ENCODE peak calls at places on chromosomes 12 and 14, in nine cellular contexts. W is CD4-positive, alpha-beta memory T cell; E is endothelial cell of umbilical vein; T is SK-N-SH; Y is heart right ventricle; R is neural progenitor cell; P is H1; V is thoracic aorta; B is psoas muscle. L is an unnamed sample.

GRCh38 chr12:101066489-101066888 is 143.5 kb downstream of the SLC5A8 start:
- DNase-seq in W (no peak), E (no peak), T (no peak), Y (no peak), R (no peak), P (no peak), V (no peak), B (no peak), L (no peak)

GRCh38 chr14:40004871-40005503 is 572.8 kb upstream of the FBXO33 start:
- DNase-seq in W (no peak), E (no peak), T (no peak), Y (no peak), R (no peak), P (no peak), V (no peak), B (no peak), L (no peak)

GRCh38 chr14:65560340-65561027 is 148.0 kb downstream of the FUT8 start:
- DNase-seq in W (no peak), E (no peak), T (no peak), Y (no peak), R (no peak), P (no peak), V (no peak), B (no peak), L (no peak)

GRCh38 chr14:71266994-71267636 is 359.9 kb downstream of the PCNX1 start:
- DNase-seq in W (no peak), E (peak; percentile 6), T (no peak), Y (no peak), R (no peak), P (no peak), V (no peak), B (no peak), L (no peak)

GRCh38 chr14:64095620-64096019 is 198.6 kb downstream of the ESR2 start:
- DNase-seq in W (no peak), E (no peak), T (no peak), Y (no peak), R (no peak), P (no peak), V (no peak), B (no peak), L (no peak)

GRCh38 chr14:56686416-56686815 is 106.8 kb downstream of the TMEM260 start:
- DNase-seq in W (no peak), E (no peak), T (no peak), Y (peak; percentile 29), R (peak; percentile 73), P (peak; percentile 31), V (no peak), B (no peak), L (no peak)

GRCh38 chr14:30751646-30752416 is 122.5 kb upstream of the COCH start:
- DNase-seq in W (no peak), E (no peak), T (peak; percentile 23), Y (no peak), R (no peak), P (no peak), V (no peak), B (no peak), L (no peak)

GRCh38 chr14:105466491-105467248 is 8.0 kb upstream of the CRIP2 start:
- DNase-seq in W (no peak), E (no peak), T (no peak), Y (peak; percentile 74), R (no peak), P (no peak), V (no peak), B (no peak), L (no peak)

GRCh38 chr14:36498938-36499337 is 21.1 kb downstream of the NKX2-1 start:
- DNase-seq in W (no peak), E (no peak), T (no peak), Y (no peak), R (no peak), P (no peak), V (no peak), B (no peak), L (no peak)

GRCh38 chr14:63867926-63868921 is 15.4 kb downstream of the SYNE2 start:
- DNase-seq in W (peak; percentile 54), E (peak; percentile 55), T (no peak), Y (no peak), R (no peak), P (no peak), V (no peak), B (no peak), L (no peak)

GRCh38 chr12:39348941-39349626 is 93.8 kb downstream of the KIF21A start:
- DNase-seq in W (no peak), E (no peak), T (no peak), Y (no peak), R (no peak), P (no peak), V (no peak), B (no peak), L (no peak)
- H3K27ac ChIP-seq in W (no peak overlapping the region), E (no peak overlapping the region), T (no peak overlapping the region), Y (no peak overlapping the region), R (no peak overlapping the region), P (no peak overlapping the region), V (no peak overlapping the region), B (no peak overlapping the region), L (no peak overlapping the region)

GRCh38 chr12:38887770-38888169 is 17.6 kb downstream of the CPNE8 start:
- DNase-seq in W (no peak), E (no peak), T (no peak), Y (no peak), R (no peak), P (no peak), V (no peak), B (no peak), L (no peak)

GRCh38 chr12:38892976-38893375 is 12.4 kb downstream of the CPNE8 start:
- DNase-seq in W (no peak), E (no peak), T (no peak), Y (no peak), R (no peak), P (no peak), V (no peak), B (no peak), L (no peak)

GRCh38 chr12:38889297-38889815 is 16.0 kb downstream of the CPNE8 start:
- DNase-seq in W (no peak), E (no peak), T (no peak), Y (no peak), R (no peak), P (no peak), V (no peak), B (no peak), L (no peak)

GRCh38 chr12:38892090-38892786 is 13.2 kb downstream of the CPNE8 start:
- DNase-seq in W (no peak), E (no peak), T (no peak), Y (no peak), R (no peak), P (no peak), V (no peak), B (no peak), L (no peak)

GRCh38 chr12:38890102-38890501 is 15.3 kb downstream of the CPNE8 start:
- DNase-seq in W (no peak), E (peak; percentile 39), T (peak; percentile 7), Y (no peak), R (no peak), P (no peak), V (no peak), B (no peak), L (no peak)
- H3K4me3 ChIP-seq in W (no peak overlapping the region), E (no peak overlapping the region), T (no peak overlapping the region), Y (no peak overlapping the region), R (no peak overlapping the region), P (no peak overlapping the region), V (no peak overlapping the region), B (no peak overlapping the region), L (no peak overlapping the region)

GRCh38 chr14:101328412-101329149 is 232.7 kb upstream of the DIO3 start:
- DNase-seq in W (no peak), E (no peak), T (no peak), Y (no peak), R (no peak), P (no peak), V (no peak), B (no peak), L (no peak)
- H3K27ac ChIP-seq in W (no peak overlapping the region), E (no peak overlapping the region), T (no peak overlapping the region), Y (no peak overlapping the region), R (no peak overlapping the region), P (no peak overlapping the region), V (no peak overlapping the region), B (no peak overlapping the region), L (no peak overlapping the region)

GRCh38 chr12:103965255-103965589 is 450 bp upstream of the TDG start:
- DNase-seq in W (no peak), E (no peak), T (no peak), Y (no peak), R (no peak), P (no peak), V (no peak), B (no peak), L (no peak)
- H3K4me3 ChIP-seq in W (peak overlapping the region; percentile 99), E (peak overlapping the region; percentile 93), T (peak overlapping the region; percentile 67), Y (peak overlapping the region; percentile 87), R (peak overlapping the region; percentile 78), P (peak overlapping the region; percentile 87), V (peak overlapping the region; percentile 77), B (peak overlapping the region; percentile 92), L (peak overlapping the region; percentile 90)

DNA sequence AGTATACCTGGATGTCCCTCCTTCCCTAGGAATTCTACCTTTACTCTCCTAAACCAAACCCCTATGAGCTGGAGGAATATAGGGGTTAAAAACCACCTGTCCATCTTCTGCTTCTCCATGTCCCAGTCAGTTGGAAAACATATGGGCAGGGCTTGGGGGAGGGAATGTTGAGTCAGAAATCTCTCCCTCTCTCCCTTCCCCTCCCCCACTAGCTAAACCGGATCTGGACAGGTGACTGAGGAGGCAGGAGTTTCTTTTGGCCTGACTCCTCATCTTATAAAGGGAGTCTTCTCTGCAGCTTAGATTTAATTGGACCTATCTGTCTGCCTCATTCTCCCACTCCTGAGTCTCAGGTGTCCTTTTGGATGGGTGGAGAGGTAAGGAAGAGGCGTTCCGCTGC is 6.1 kb downstream of the ERBB3 start:
- DNase-seq in W (no peak), E (no peak), T (no peak), Y (no peak), R (no peak), P (no peak), V (no peak), B (no peak), L (no peak)
- H3K27ac ChIP-seq in W (no peak overlapping the region), E (no peak overlapping the region), T (no peak overlapping the region), Y (no peak overlapping the region), R (no peak overlapping the region), P (no peak overlapping the region), V (no peak overlapping the region), B (no peak overlapping the region), L (no peak overlapping the region)

GRCh38 chr12:104275689-104276088 is 27.9 kb upstream of the EID3 start:
- DNase-seq in W (no peak), E (no peak), T (no peak), Y (no peak), R (no peak), P (no peak), V (no peak), B (no peak), L (no peak)
- H3K4me3 ChIP-seq in W (no peak overlapping the region), E (no peak overlapping the region), T (no peak overlapping the region), Y (no peak overlapping the region), R (no peak overlapping the region), P (no peak overlapping the region), V (peak overlapping the region; percentile 60), B (no peak overlapping the region), L (no peak overlapping the region)

GRCh38 chr14:21220874-21221477 is 48.3 kb downstream of the HNRNPC start:
- DNase-seq in W (no peak), E (no peak), T (no peak), Y (no peak), R (no peak), P (no peak), V (no peak), B (no peak), L (no peak)
- H3K27ac ChIP-seq in W (no peak overlapping the region), E (no peak overlapping the region), T (peak overlapping the region; percentile 18), Y (no peak overlapping the region), R (no peak overlapping the region), P (peak overlapping the region; percentile 13), V (no peak overlapping the region), B (no peak overlapping the region), L (no peak overlapping the region)